ENCODE peak calls at places on chromosome 5, in nine cellular contexts. One of them, this sample, is unnamed.

GRCh38 chr5:99600952-99601351 is 672.1 kb upstream of the CHD1 start:
- DNase-seq in AG04450: no peak
- DNase-seq in cardiac muscle cell: no peak
- DNase-seq in esophagus squamous epithelium: no peak
- DNase-seq in heart right ventricle: no peak
- DNase-seq in Peyer's patch: no peak
- DNase-seq in sigmoid colon: no peak
- DNase-seq in colonic mucosa: no peak
- DNase-seq in ovary: no peak
- DNase-seq in this sample: no peak

GRCh38 chr5:95884021-95884333 is 61.5 kb upstream of the GLRX start:
- DNase-seq in AG04450: no peak
- DNase-seq in cardiac muscle cell: peak; percentile 64
- DNase-seq in esophagus squamous epithelium: no peak
- DNase-seq in heart right ventricle: no peak
- DNase-seq in Peyer's patch: no peak
- DNase-seq in sigmoid colon: no peak
- DNase-seq in colonic mucosa: no peak
- DNase-seq in ovary: no peak
- DNase-seq in this sample: peak; percentile 53

GRCh38 chr5:5598547-5599113 is 176.2 kb downstream of the ICE1 start:
- DNase-seq in AG04450: no peak
- DNase-seq in cardiac muscle cell: no peak
- DNase-seq in esophagus squamous epithelium: no peak
- DNase-seq in heart right ventricle: no peak
- DNase-seq in Peyer's patch: no peak
- DNase-seq in sigmoid colon: no peak
- DNase-seq in colonic mucosa: no peak
- DNase-seq in ovary: no peak
- DNase-seq in this sample: peak; percentile 14

GRCh38 chr5:111697881-111698757 is 58.9 kb downstream of the NREP start:
- DNase-seq in AG04450: no peak
- DNase-seq in cardiac muscle cell: peak; percentile 50
- DNase-seq in esophagus squamous epithelium: no peak
- DNase-seq in heart right ventricle: no peak
- DNase-seq in Peyer's patch: no peak
- DNase-seq in sigmoid colon: no peak
- DNase-seq in colonic mucosa: no peak
- DNase-seq in ovary: no peak
- DNase-seq in this sample: no peak

GRCh38 chr5:5953641-5954040 is 424.7 kb downstream of the MED10 start:
- DNase-seq in AG04450: no peak
- DNase-seq in cardiac muscle cell: no peak
- DNase-seq in esophagus squamous epithelium: no peak
- DNase-seq in heart right ventricle: no peak
- DNase-seq in Peyer's patch: no peak
- DNase-seq in sigmoid colon: no peak
- DNase-seq in colonic mucosa: no peak
- DNase-seq in ovary: no peak
- DNase-seq in this sample: no peak

GRCh38 chr5:145838276-145838675 is 3.1 kb upstream of the PRELID2 start:
- DNase-seq in AG04450: no peak
- DNase-seq in cardiac muscle cell: peak; percentile 44
- DNase-seq in esophagus squamous epithelium: no peak
- DNase-seq in heart right ventricle: no peak
- DNase-seq in Peyer's patch: no peak
- DNase-seq in sigmoid colon: no peak
- DNase-seq in colonic mucosa: no peak
- DNase-seq in ovary: no peak
- DNase-seq in this sample: no peak

GRCh38 chr5:175778951-175779475 is 92.4 kb upstream of the CPLX2 start:
- DNase-seq in AG04450: no peak
- DNase-seq in cardiac muscle cell: peak; percentile 28
- DNase-seq in esophagus squamous epithelium: no peak
- DNase-seq in heart right ventricle: peak; percentile 17
- DNase-seq in Peyer's patch: no peak
- DNase-seq in sigmoid colon: no peak
- DNase-seq in colonic mucosa: no peak
- DNase-seq in ovary: no peak
- DNase-seq in this sample: no peak

GRCh38 chr5:175035882-175036533 is 311.6 kb downstream of the MSX2 start:
- DNase-seq in AG04450: no peak
- DNase-seq in cardiac muscle cell: no peak
- DNase-seq in esophagus squamous epithelium: no peak
- DNase-seq in heart right ventricle: no peak
- DNase-seq in Peyer's patch: no peak
- DNase-seq in sigmoid colon: no peak
- DNase-seq in colonic mucosa: no peak
- DNase-seq in ovary: no peak
- DNase-seq in this sample: no peak

GRCh38 chr5:68628082-68628796 is 412.7 kb downstream of the PIK3R1 start:
- DNase-seq in AG04450: no peak
- DNase-seq in cardiac muscle cell: no peak
- DNase-seq in esophagus squamous epithelium: no peak
- DNase-seq in heart right ventricle: no peak
- DNase-seq in Peyer's patch: no peak
- DNase-seq in sigmoid colon: no peak
- DNase-seq in colonic mucosa: no peak
- DNase-seq in ovary: no peak
- DNase-seq in this sample: no peak

GRCh38 chr5:9380108-9380507 is 165.8 kb downstream of the SEMA5A start:
- DNase-seq in AG04450: no peak
- DNase-seq in cardiac muscle cell: no peak
- DNase-seq in esophagus squamous epithelium: no peak
- DNase-seq in heart right ventricle: no peak
- DNase-seq in Peyer's patch: no peak
- DNase-seq in sigmoid colon: no peak
- DNase-seq in colonic mucosa: no peak
- DNase-seq in ovary: no peak
- DNase-seq in this sample: no peak

GRCh38 chr5:152462021-152462721 is 57.1 kb upstream of the NMUR2 start:
- DNase-seq in AG04450: no peak
- DNase-seq in cardiac muscle cell: peak; percentile 25
- DNase-seq in esophagus squamous epithelium: no peak
- DNase-seq in heart right ventricle: no peak
- DNase-seq in Peyer's patch: no peak
- DNase-seq in sigmoid colon: no peak
- DNase-seq in colonic mucosa: no peak
- DNase-seq in ovary: no peak
- DNase-seq in this sample: no peak

GRCh38 chr5:178384815-178385471 is 152.3 kb upstream of the PHYKPL start:
- DNase-seq in AG04450: no peak
- DNase-seq in cardiac muscle cell: no peak
- DNase-seq in esophagus squamous epithelium: no peak
- DNase-seq in heart right ventricle: no peak
- DNase-seq in Peyer's patch: no peak
- DNase-seq in sigmoid colon: no peak
- DNase-seq in colonic mucosa: no peak
- DNase-seq in ovary: no peak
- DNase-seq in this sample: no peak

GRCh38 chr5:14250778-14251711 is 107.9 kb downstream of the TRIO start:
- DNase-seq in AG04450: no peak
- DNase-seq in cardiac muscle cell: no peak
- DNase-seq in esophagus squamous epithelium: no peak
- DNase-seq in heart right ventricle: no peak
- DNase-seq in Peyer's patch: no peak
- DNase-seq in sigmoid colon: no peak
- DNase-seq in colonic mucosa: no peak
- DNase-seq in ovary: no peak
- DNase-seq in this sample: no peak

GRCh38 chr5:124697912-124698690 is 48.3 kb downstream of the ZNF608 start:
- DNase-seq in AG04450: no peak
- DNase-seq in cardiac muscle cell: peak; percentile 61
- DNase-seq in esophagus squamous epithelium: no peak
- DNase-seq in heart right ventricle: no peak
- DNase-seq in Peyer's patch: no peak
- DNase-seq in sigmoid colon: no peak
- DNase-seq in colonic mucosa: no peak
- DNase-seq in ovary: no peak
- DNase-seq in this sample: no peak

GRCh38 chr5:126472538-126472889 is 49.3 kb downstream of the GRAMD2B start:
- DNase-seq in AG04450: no peak
- DNase-seq in cardiac muscle cell: no peak
- DNase-seq in esophagus squamous epithelium: no peak
- DNase-seq in heart right ventricle: no peak
- DNase-seq in Peyer's patch: no peak
- DNase-seq in sigmoid colon: no peak
- DNase-seq in colonic mucosa: no peak
- DNase-seq in ovary: no peak
- DNase-seq in this sample: no peak
- H3K27ac ChIP-seq in AG04450: no peak overlapping the region
- H3K27ac ChIP-seq in cardiac muscle cell: no peak overlapping the region
- H3K27ac ChIP-seq in esophagus squamous epithelium: no peak overlapping the region
- H3K27ac ChIP-seq in heart right ventricle: no peak overlapping the region
- H3K27ac ChIP-seq in Peyer's patch: no peak overlapping the region
- H3K27ac ChIP-seq in sigmoid colon: no peak overlapping the region
- H3K27ac ChIP-seq in colonic mucosa: no peak overlapping the region
- H3K27ac ChIP-seq in ovary: peak overlapping the region; percentile 16
- H3K27ac ChIP-seq in this sample: peak overlapping the region; percentile 80

GRCh38 chr5:1131726-1132125 is 19.9 kb upstream of the SLC12A7 start:
- DNase-seq in AG04450: no peak
- DNase-seq in cardiac muscle cell: no peak
- DNase-seq in esophagus squamous epithelium: no peak
- DNase-seq in heart right ventricle: no peak
- DNase-seq in Peyer's patch: no peak
- DNase-seq in sigmoid colon: no peak
- DNase-seq in colonic mucosa: no peak
- DNase-seq in ovary: no peak
- DNase-seq in this sample: no peak

GRCh38 chr5:1133510-1134255 is 21.8 kb upstream of the SLC12A7 start:
- DNase-seq in AG04450: no peak
- DNase-seq in cardiac muscle cell: peak; percentile 26
- DNase-seq in esophagus squamous epithelium: no peak
- DNase-seq in heart right ventricle: peak; percentile 48
- DNase-seq in Peyer's patch: no peak
- DNase-seq in sigmoid colon: no peak
- DNase-seq in colonic mucosa: no peak
- DNase-seq in ovary: no peak
- DNase-seq in this sample: no peak

GRCh38 chr5:1133108-1133507 is 21.2 kb upstream of the SLC12A7 start:
- DNase-seq in AG04450: no peak
- DNase-seq in cardiac muscle cell: no peak
- DNase-seq in esophagus squamous epithelium: no peak
- DNase-seq in heart right ventricle: no peak
- DNase-seq in Peyer's patch: no peak
- DNase-seq in sigmoid colon: no peak
- DNase-seq in colonic mucosa: no peak
- DNase-seq in ovary: no peak
- DNase-seq in this sample: no peak

GRCh38 chr5:1131191-1131621 is 19.3 kb upstream of the SLC12A7 start:
- DNase-seq in AG04450: no peak
- DNase-seq in cardiac muscle cell: no peak
- DNase-seq in esophagus squamous epithelium: no peak
- DNase-seq in heart right ventricle: no peak
- DNase-seq in Peyer's patch: no peak
- DNase-seq in sigmoid colon: no peak
- DNase-seq in colonic mucosa: no peak
- DNase-seq in ovary: no peak
- DNase-seq in this sample: no peak

DNA sequence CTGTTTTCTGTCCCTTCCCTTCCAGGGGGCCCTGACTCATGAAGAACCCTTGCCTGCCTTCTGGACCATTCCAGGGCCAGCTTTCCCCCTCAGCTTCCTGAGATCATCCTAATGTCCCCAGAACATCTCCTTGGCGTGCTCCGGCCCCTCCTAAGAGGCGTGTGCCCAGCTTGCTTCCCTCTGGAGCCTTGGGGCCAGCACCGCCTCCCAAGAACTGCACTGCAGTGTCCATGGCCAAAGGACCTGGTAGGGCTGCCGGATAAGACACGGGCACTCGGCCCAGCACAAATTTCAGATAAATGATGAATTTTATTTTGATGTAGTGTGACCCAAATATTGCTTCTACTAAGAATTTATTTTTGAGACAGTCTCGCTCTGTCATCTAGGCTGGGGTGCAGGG is 20.7 kb upstream of the SLC12A7 start:
- DNase-seq in AG04450: no peak
- DNase-seq in cardiac muscle cell: no peak
- DNase-seq in esophagus squamous epithelium: no peak
- DNase-seq in heart right ventricle: no peak
- DNase-seq in Peyer's patch: no peak
- DNase-seq in sigmoid colon: no peak
- DNase-seq in colonic mucosa: no peak
- DNase-seq in ovary: no peak
- DNase-seq in this sample: no peak
- H3K27ac ChIP-seq in AG04450: no peak overlapping the region
- H3K27ac ChIP-seq in cardiac muscle cell: no peak overlapping the region
- H3K27ac ChIP-seq in esophagus squamous epithelium: no peak overlapping the region
- H3K27ac ChIP-seq in heart right ventricle: no peak overlapping the region
- H3K27ac ChIP-seq in Peyer's patch: no peak overlapping the region
- H3K27ac ChIP-seq in sigmoid colon: no peak overlapping the region
- H3K27ac ChIP-seq in colonic mucosa: no peak overlapping the region
- H3K27ac ChIP-seq in ovary: no peak overlapping the region
- H3K27ac ChIP-seq in this sample: no peak overlapping the region

DNA sequence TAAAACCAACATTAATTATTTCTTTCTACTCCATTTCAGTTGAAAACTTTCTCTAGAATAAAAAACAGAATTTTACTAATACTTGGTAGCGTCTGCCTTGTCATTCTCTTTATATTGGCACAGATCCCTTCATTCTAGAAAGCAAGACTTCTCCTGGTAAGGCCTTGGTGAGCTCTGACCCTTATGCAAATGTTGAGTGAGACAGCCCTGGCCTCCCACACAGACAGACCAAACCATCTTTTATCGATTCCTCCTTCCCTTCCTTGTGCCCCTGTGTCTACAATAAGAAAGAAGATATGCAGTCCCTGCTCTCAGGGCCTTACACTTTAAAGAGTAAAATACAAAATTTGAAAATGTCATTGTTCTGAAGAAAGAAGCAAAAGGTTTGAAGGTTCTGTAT is 262.2 kb downstream of the EFNA5 start:
- DNase-seq in AG04450: no peak
- DNase-seq in cardiac muscle cell: no peak
- DNase-seq in esophagus squamous epithelium: no peak
- DNase-seq in heart right ventricle: no peak
- DNase-seq in Peyer's patch: no peak
- DNase-seq in sigmoid colon: no peak
- DNase-seq in colonic mucosa: no peak
- DNase-seq in ovary: no peak
- DNase-seq in this sample: no peak
- H3K27ac ChIP-seq in AG04450: no peak overlapping the region
- H3K27ac ChIP-seq in cardiac muscle cell: no peak overlapping the region
- H3K27ac ChIP-seq in esophagus squamous epithelium: no peak overlapping the region
- H3K27ac ChIP-seq in heart right ventricle: no peak overlapping the region
- H3K27ac ChIP-seq in Peyer's patch: no peak overlapping the region
- H3K27ac ChIP-seq in sigmoid colon: no peak overlapping the region
- H3K27ac ChIP-seq in colonic mucosa: no peak overlapping the region
- H3K27ac ChIP-seq in ovary: no peak overlapping the region
- H3K27ac ChIP-seq in this sample: no peak overlapping the region

DNA sequence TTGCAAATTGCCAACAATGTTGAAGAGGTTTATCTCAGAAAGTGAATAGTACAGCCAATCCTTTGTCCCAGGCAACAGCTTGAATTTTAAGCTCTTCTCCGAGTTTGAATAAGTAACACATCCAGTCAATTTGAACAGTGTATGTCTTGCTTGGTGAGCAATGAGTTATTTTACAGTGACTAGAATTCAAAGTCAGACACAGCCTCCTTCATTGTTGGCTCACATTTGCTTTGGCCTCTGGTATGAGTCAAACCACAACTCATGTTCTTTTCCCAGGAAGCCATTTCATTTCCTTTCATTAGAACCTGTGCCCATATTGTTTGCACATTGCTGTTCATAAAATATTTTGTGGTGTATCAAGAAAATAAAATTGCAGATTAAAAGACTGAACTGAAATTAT is 622.0 kb upstream of the DAB2 start:
- DNase-seq in AG04450: no peak
- DNase-seq in cardiac muscle cell: peak; percentile 11
- DNase-seq in esophagus squamous epithelium: no peak
- DNase-seq in heart right ventricle: no peak
- DNase-seq in Peyer's patch: no peak
- DNase-seq in sigmoid colon: no peak
- DNase-seq in colonic mucosa: no peak
- DNase-seq in ovary: no peak
- DNase-seq in this sample: no peak
- H3K27ac ChIP-seq in AG04450: no peak overlapping the region
- H3K27ac ChIP-seq in cardiac muscle cell: no peak overlapping the region
- H3K27ac ChIP-seq in esophagus squamous epithelium: no peak overlapping the region
- H3K27ac ChIP-seq in heart right ventricle: no peak overlapping the region
- H3K27ac ChIP-seq in Peyer's patch: no peak overlapping the region
- H3K27ac ChIP-seq in sigmoid colon: peak overlapping the region; percentile 15
- H3K27ac ChIP-seq in colonic mucosa: no peak overlapping the region
- H3K27ac ChIP-seq in ovary: no peak overlapping the region
- H3K27ac ChIP-seq in this sample: peak overlapping the region; percentile 19